ENCODE peak calls at places on chromosome 10, in four cellular contexts. T, C, P and Z are unnamed samples.

GRCh38 chr10:103476046-103476768 is 2.8 kb downstream of the CALHM3 start:
- DNase-seq in C (no peak), P (no peak), T (no peak), Z (no peak)

GRCh38 chr10:86553639-86554038 is 32.0 kb upstream of the WAPL start:
- DNase-seq in P (no peak), T (no peak), C (no peak), Z (no peak)

GRCh38 chr10:119545310-119545709 is 2.8 kb upstream of the RGS10 start:
- DNase-seq in T (no peak), C (no peak), P (no peak), Z (no peak)

GRCh38 chr10:103850572-103850895 is 4.8 kb downstream of the SH3PXD2A start:
- DNase-seq in T (no peak), P (no peak), C (no peak), Z (no peak)

GRCh38 chr10:49502358-49502757 is 36.6 kb downstream of the ERCC6 start:
- DNase-seq in C (no peak), T (no peak), P (no peak), Z (no peak)

GRCh38 chr10:7121154-7121797 is 289.6 kb downstream of the SFMBT2 start:
- DNase-seq in T (no peak), C (peak), P (peak), Z (peak)

GRCh38 chr10:79316671-79317431 is 30.4 kb upstream of the PPIF start:
- DNase-seq in T (no peak), C (no peak), P (peak), Z (no peak)

GRCh38 chr10:70048309-70048708 is 4.3 kb upstream of the MACROH2A2 start:
- DNase-seq in P (no peak), T (no peak), C (no peak), Z (no peak)

GRCh38 chr10:83680470-83680891 is 458.8 kb upstream of the GHITM start:
- DNase-seq in P (no peak), C (no peak), T (no peak), Z (no peak)

GRCh38 chr10:26524161-26524831 is 86.2 kb downstream of the APBB1IP start:
- DNase-seq in C (no peak), T (no peak), P (no peak), Z (no peak)

GRCh38 chr10:58457761-58458616 is 54.7 kb upstream of the BICC1 start:
- DNase-seq in C (no peak), P (no peak), T (peak), Z (no peak)

GRCh38 chr10:35448687-35449662 is 112.7 kb downstream of the CCNY start:
- DNase-seq in C (no peak), P (no peak), T (peak), Z (peak)

GRCh38 chr10:88288621-88289059 is 294.5 kb downstream of the RNLS start:
- DNase-seq in T (peak), P (no peak), C (no peak), Z (no peak)